ENCODE peak calls at places on chromosome 14, in ten cellular contexts. One of them, this sample, is unnamed.

GRCh38 chr14:60093088-60093487 is 1.4 kb downstream of the PCNX4 start:
- DNase-seq in heart right ventricle: no peak
- DNase-seq in astrocyte of the spinal cord: no peak
- DNase-seq in B cell: no peak
- DNase-seq in cardiac muscle cell: no peak
- DNase-seq in HFFc6: no peak
- DNase-seq in mesothelial cell of epicardium: no peak
- DNase-seq in ovary: no peak
- DNase-seq in endothelial cell: no peak
- DNase-seq in brain microvascular endothelial cell: no peak
- DNase-seq in this sample: no peak

GRCh38 chr14:102431751-102432150 is 69.0 kb downstream of the TECPR2 start:
- DNase-seq in heart right ventricle: no peak
- DNase-seq in astrocyte of the spinal cord: no peak
- DNase-seq in B cell: no peak
- DNase-seq in cardiac muscle cell: no peak
- DNase-seq in HFFc6: no peak
- DNase-seq in mesothelial cell of epicardium: no peak
- DNase-seq in ovary: no peak
- DNase-seq in endothelial cell: no peak
- DNase-seq in brain microvascular endothelial cell: no peak
- DNase-seq in this sample: no peak

GRCh38 chr14:61585598-61586538 is 109.4 kb upstream of the HIF1A start:
- DNase-seq in heart right ventricle: peak; percentile 85
- DNase-seq in astrocyte of the spinal cord: peak; percentile 91
- DNase-seq in B cell: no peak
- DNase-seq in cardiac muscle cell: peak; percentile 77
- DNase-seq in HFFc6: peak; percentile 58
- DNase-seq in mesothelial cell of epicardium: no peak
- DNase-seq in ovary: peak; percentile 28
- DNase-seq in endothelial cell: no peak
- DNase-seq in brain microvascular endothelial cell: peak; percentile 82
- DNase-seq in this sample: no peak

GRCh38 chr14:53491256-53491905 is 338.3 kb upstream of the DDHD1 start:
- DNase-seq in heart right ventricle: no peak
- DNase-seq in astrocyte of the spinal cord: peak; percentile 70
- DNase-seq in B cell: no peak
- DNase-seq in cardiac muscle cell: no peak
- DNase-seq in HFFc6: peak; percentile 32
- DNase-seq in mesothelial cell of epicardium: no peak
- DNase-seq in ovary: no peak
- DNase-seq in endothelial cell: no peak
- DNase-seq in brain microvascular endothelial cell: no peak
- DNase-seq in this sample: no peak

GRCh38 chr14:101006008-101006407 is 102.5 kb upstream of the RTL1 start:
- DNase-seq in heart right ventricle: no peak
- DNase-seq in astrocyte of the spinal cord: no peak
- DNase-seq in B cell: no peak
- DNase-seq in cardiac muscle cell: no peak
- DNase-seq in HFFc6: no peak
- DNase-seq in mesothelial cell of epicardium: peak; percentile 36
- DNase-seq in ovary: peak; percentile 7
- DNase-seq in endothelial cell: no peak
- DNase-seq in brain microvascular endothelial cell: no peak
- DNase-seq in this sample: no peak

GRCh38 chr14:35742032-35742371 is 67.1 kb downstream of the RALGAPA1 start:
- DNase-seq in heart right ventricle: no peak
- DNase-seq in astrocyte of the spinal cord: no peak
- DNase-seq in B cell: no peak
- DNase-seq in cardiac muscle cell: no peak
- DNase-seq in HFFc6: no peak
- DNase-seq in mesothelial cell of epicardium: no peak
- DNase-seq in ovary: no peak
- DNase-seq in endothelial cell: no peak
- DNase-seq in brain microvascular endothelial cell: no peak
- DNase-seq in this sample: no peak

GRCh38 chr14:58821421-58821820 is 183.7 kb downstream of the DACT1 start:
- DNase-seq in heart right ventricle: no peak
- DNase-seq in astrocyte of the spinal cord: no peak
- DNase-seq in B cell: no peak
- DNase-seq in cardiac muscle cell: no peak
- DNase-seq in HFFc6: no peak
- DNase-seq in mesothelial cell of epicardium: no peak
- DNase-seq in ovary: no peak
- DNase-seq in endothelial cell: no peak
- DNase-seq in brain microvascular endothelial cell: no peak
- DNase-seq in this sample: no peak

GRCh38 chr14:104323551-104324175 is 185.3 kb downstream of the KIF26A start:
- DNase-seq in heart right ventricle: no peak
- DNase-seq in astrocyte of the spinal cord: no peak
- DNase-seq in B cell: no peak
- DNase-seq in cardiac muscle cell: no peak
- DNase-seq in HFFc6: no peak
- DNase-seq in mesothelial cell of epicardium: peak; percentile 17
- DNase-seq in ovary: no peak
- DNase-seq in endothelial cell: no peak
- DNase-seq in brain microvascular endothelial cell: no peak
- DNase-seq in this sample: no peak

GRCh38 chr14:54708982-54709381 is 142.1 kb downstream of the SAMD4A start:
- DNase-seq in heart right ventricle: no peak
- DNase-seq in astrocyte of the spinal cord: no peak
- DNase-seq in B cell: no peak
- DNase-seq in cardiac muscle cell: no peak
- DNase-seq in HFFc6: no peak
- DNase-seq in mesothelial cell of epicardium: no peak
- DNase-seq in ovary: no peak
- DNase-seq in endothelial cell: no peak
- DNase-seq in brain microvascular endothelial cell: no peak
- DNase-seq in this sample: no peak

GRCh38 chr14:90815817-90816662 is at the start of gene TTC7B:
- DNase-seq in heart right ventricle: no peak
- DNase-seq in astrocyte of the spinal cord: no peak
- DNase-seq in B cell: peak; percentile 95
- DNase-seq in cardiac muscle cell: peak; percentile 47
- DNase-seq in HFFc6: no peak
- DNase-seq in mesothelial cell of epicardium: peak; percentile 57
- DNase-seq in ovary: peak; percentile 31
- DNase-seq in endothelial cell: peak; percentile 84
- DNase-seq in brain microvascular endothelial cell: no peak
- DNase-seq in this sample: peak; percentile 92

GRCh38 chr14:20524027-20524426 is 18.7 kb downstream of the RNASE10 start:
- DNase-seq in heart right ventricle: no peak
- DNase-seq in astrocyte of the spinal cord: no peak
- DNase-seq in B cell: no peak
- DNase-seq in cardiac muscle cell: no peak
- DNase-seq in HFFc6: no peak
- DNase-seq in mesothelial cell of epicardium: no peak
- DNase-seq in ovary: no peak
- DNase-seq in endothelial cell: no peak
- DNase-seq in brain microvascular endothelial cell: no peak
- DNase-seq in this sample: no peak

GRCh38 chr14:42002139-42002538 is 395.5 kb downstream of the LRFN5 start:
- DNase-seq in heart right ventricle: no peak
- DNase-seq in astrocyte of the spinal cord: peak; percentile 45
- DNase-seq in B cell: no peak
- DNase-seq in cardiac muscle cell: peak; percentile 11
- DNase-seq in HFFc6: no peak
- DNase-seq in mesothelial cell of epicardium: no peak
- DNase-seq in ovary: no peak
- DNase-seq in endothelial cell: no peak
- DNase-seq in brain microvascular endothelial cell: no peak
- DNase-seq in this sample: no peak

GRCh38 chr14:106843951-106844483 is 1317.6 kb downstream of the TMEM121 start:
- DNase-seq in heart right ventricle: peak; percentile 19
- DNase-seq in astrocyte of the spinal cord: no peak
- DNase-seq in B cell: peak; percentile 33
- DNase-seq in cardiac muscle cell: no peak
- DNase-seq in HFFc6: no peak
- DNase-seq in mesothelial cell of epicardium: no peak
- DNase-seq in ovary: peak; percentile 55
- DNase-seq in endothelial cell: no peak
- DNase-seq in brain microvascular endothelial cell: no peak
- DNase-seq in this sample: no peak

GRCh38 chr14:91968280-91968679 is 20.8 kb upstream of the FBLN5 start:
- DNase-seq in heart right ventricle: no peak
- DNase-seq in astrocyte of the spinal cord: no peak
- DNase-seq in B cell: no peak
- DNase-seq in cardiac muscle cell: no peak
- DNase-seq in HFFc6: no peak
- DNase-seq in mesothelial cell of epicardium: no peak
- DNase-seq in ovary: no peak
- DNase-seq in endothelial cell: no peak
- DNase-seq in brain microvascular endothelial cell: no peak
- DNase-seq in this sample: no peak

GRCh38 chr14:98692832-98693231 is 579.2 kb downstream of the BCL11B start:
- DNase-seq in heart right ventricle: no peak
- DNase-seq in astrocyte of the spinal cord: no peak
- DNase-seq in B cell: no peak
- DNase-seq in cardiac muscle cell: no peak
- DNase-seq in HFFc6: no peak
- DNase-seq in mesothelial cell of epicardium: no peak
- DNase-seq in ovary: no peak
- DNase-seq in endothelial cell: no peak
- DNase-seq in brain microvascular endothelial cell: no peak
- DNase-seq in this sample: no peak

GRCh38 chr14:36805116-36805515 is 143.5 kb downstream of the PAX9 start:
- DNase-seq in heart right ventricle: peak; percentile 57
- DNase-seq in astrocyte of the spinal cord: peak; percentile 10
- DNase-seq in B cell: no peak
- DNase-seq in cardiac muscle cell: no peak
- DNase-seq in HFFc6: no peak
- DNase-seq in mesothelial cell of epicardium: no peak
- DNase-seq in ovary: no peak
- DNase-seq in endothelial cell: no peak
- DNase-seq in brain microvascular endothelial cell: no peak
- DNase-seq in this sample: no peak

GRCh38 chr14:104805941-104806624 is 5.2 kb downstream of the ZBTB42 start:
- DNase-seq in heart right ventricle: no peak
- DNase-seq in astrocyte of the spinal cord: no peak
- DNase-seq in B cell: no peak
- DNase-seq in cardiac muscle cell: no peak
- DNase-seq in HFFc6: no peak
- DNase-seq in mesothelial cell of epicardium: no peak
- DNase-seq in ovary: no peak
- DNase-seq in endothelial cell: no peak
- DNase-seq in brain microvascular endothelial cell: no peak
- DNase-seq in this sample: no peak

GRCh38 chr14:39726563-39726962 is 294.3 kb upstream of the FBXO33 start:
- DNase-seq in heart right ventricle: no peak
- DNase-seq in astrocyte of the spinal cord: no peak
- DNase-seq in B cell: no peak
- DNase-seq in cardiac muscle cell: no peak
- DNase-seq in HFFc6: no peak
- DNase-seq in mesothelial cell of epicardium: no peak
- DNase-seq in ovary: no peak
- DNase-seq in endothelial cell: no peak
- DNase-seq in brain microvascular endothelial cell: no peak
- DNase-seq in this sample: no peak
- TF ChIP-seq CTCF in heart right ventricle: no peak
- TF ChIP-seq CTCF in astrocyte of the spinal cord: no peak
- TF ChIP-seq CTCF in B cell: no peak
- TF ChIP-seq CTCF in cardiac muscle cell: no peak
- TF ChIP-seq CTCF in HFFc6: no peak
- TF ChIP-seq CTCF in mesothelial cell of epicardium: no peak
- TF ChIP-seq CTCF in ovary: no peak
- TF ChIP-seq CTCF in endothelial cell: no peak
- TF ChIP-seq CTCF in brain microvascular endothelial cell: no peak
- TF ChIP-seq CTCF in this sample: no peak

GRCh38 chr14:77286554-77286953 is 15.5 kb upstream of the NGB start:
- DNase-seq in heart right ventricle: no peak
- DNase-seq in astrocyte of the spinal cord: no peak
- DNase-seq in B cell: no peak
- DNase-seq in cardiac muscle cell: no peak
- DNase-seq in HFFc6: no peak
- DNase-seq in mesothelial cell of epicardium: no peak
- DNase-seq in ovary: no peak
- DNase-seq in endothelial cell: no peak
- DNase-seq in brain microvascular endothelial cell: no peak
- DNase-seq in this sample: no peak

GRCh38 chr14:77296155-77296554 is 24.5 kb downstream of the POMT2 start:
- DNase-seq in heart right ventricle: no peak
- DNase-seq in astrocyte of the spinal cord: no peak
- DNase-seq in B cell: no peak
- DNase-seq in cardiac muscle cell: peak; percentile 17
- DNase-seq in HFFc6: no peak
- DNase-seq in mesothelial cell of epicardium: no peak
- DNase-seq in ovary: peak; percentile 79
- DNase-seq in endothelial cell: no peak
- DNase-seq in brain microvascular endothelial cell: no peak
- DNase-seq in this sample: no peak

DNA sequence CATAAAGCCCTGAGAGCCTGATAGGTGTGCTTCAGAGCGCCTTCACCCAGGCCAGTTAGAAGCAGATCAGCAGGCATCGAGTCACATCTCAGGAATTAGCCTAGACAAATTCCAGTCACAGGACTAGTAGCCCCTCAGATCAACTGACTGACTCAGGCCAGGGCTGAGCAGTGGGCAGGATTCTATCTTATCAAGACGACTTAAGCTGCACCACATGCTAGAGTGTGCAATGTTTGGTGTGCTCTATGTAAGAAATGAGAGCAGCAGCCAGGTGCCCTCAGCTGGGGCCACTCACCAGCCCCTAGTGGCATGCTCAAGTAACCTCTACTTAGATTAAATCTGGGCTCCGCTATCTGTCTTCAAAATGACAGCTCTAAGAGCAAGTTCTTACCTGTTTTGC is 19.7 kb upstream of the NGB start:
- DNase-seq in heart right ventricle: no peak
- DNase-seq in astrocyte of the spinal cord: no peak
- DNase-seq in B cell: no peak
- DNase-seq in cardiac muscle cell: no peak
- DNase-seq in HFFc6: peak; percentile 63
- DNase-seq in mesothelial cell of epicardium: no peak
- DNase-seq in ovary: no peak
- DNase-seq in endothelial cell: no peak
- DNase-seq in brain microvascular endothelial cell: peak; percentile 55
- DNase-seq in this sample: no peak
- TF ChIP-seq CTCF in heart right ventricle: no peak
- TF ChIP-seq CTCF in astrocyte of the spinal cord: peak; percentile 1
- TF ChIP-seq CTCF in B cell: no peak
- TF ChIP-seq CTCF in cardiac muscle cell: no peak
- TF ChIP-seq CTCF in HFFc6: peak; percentile 49
- TF ChIP-seq CTCF in mesothelial cell of epicardium: no peak
- TF ChIP-seq CTCF in ovary: no peak
- TF ChIP-seq CTCF in endothelial cell: peak; percentile 23
- TF ChIP-seq CTCF in brain microvascular endothelial cell: peak; percentile 40
- TF ChIP-seq CTCF in this sample: no peak

GRCh38 chr14:69247691-69248440 is 12.1 kb upstream of the GALNT16 start:
- DNase-seq in heart right ventricle: no peak
- DNase-seq in astrocyte of the spinal cord: peak; percentile 70
- DNase-seq in B cell: no peak
- DNase-seq in cardiac muscle cell: peak; percentile 76
- DNase-seq in HFFc6: peak; percentile 72
- DNase-seq in mesothelial cell of epicardium: no peak
- DNase-seq in ovary: peak; percentile 78
- DNase-seq in endothelial cell: no peak
- DNase-seq in brain microvascular endothelial cell: no peak
- DNase-seq in this sample: no peak
- TF ChIP-seq CTCF in heart right ventricle: no peak
- TF ChIP-seq CTCF in astrocyte of the spinal cord: peak; percentile 30
- TF ChIP-seq CTCF in B cell: peak; percentile 22
- TF ChIP-seq CTCF in cardiac muscle cell: peak; percentile 38
- TF ChIP-seq CTCF in HFFc6: peak; percentile 81
- TF ChIP-seq CTCF in mesothelial cell of epicardium: peak; percentile 74
- TF ChIP-seq CTCF in ovary: no peak
- TF ChIP-seq CTCF in endothelial cell: peak; percentile 76
- TF ChIP-seq CTCF in brain microvascular endothelial cell: no peak
- TF ChIP-seq CTCF in this sample: no peak

GRCh38 chr14:96117101-96117897 is 78.1 kb downstream of the C14orf132 start:
- DNase-seq in heart right ventricle: no peak
- DNase-seq in astrocyte of the spinal cord: no peak
- DNase-seq in B cell: no peak
- DNase-seq in cardiac muscle cell: peak; percentile 27
- DNase-seq in HFFc6: no peak
- DNase-seq in mesothelial cell of epicardium: peak; percentile 55
- DNase-seq in ovary: no peak
- DNase-seq in endothelial cell: no peak
- DNase-seq in brain microvascular endothelial cell: no peak
- DNase-seq in this sample: no peak
- TF ChIP-seq CTCF in heart right ventricle: no peak
- TF ChIP-seq CTCF in astrocyte of the spinal cord: no peak
- TF ChIP-seq CTCF in B cell: no peak
- TF ChIP-seq CTCF in cardiac muscle cell: peak; percentile 27
- TF ChIP-seq CTCF in HFFc6: no peak
- TF ChIP-seq CTCF in mesothelial cell of epicardium: no peak
- TF ChIP-seq CTCF in ovary: no peak
- TF ChIP-seq CTCF in endothelial cell: no peak
- TF ChIP-seq CTCF in brain microvascular endothelial cell: peak; percentile 8
- TF ChIP-seq CTCF in this sample: no peak